ENCODE peak calls at places on chromosomes 5 and 9, in five cellular contexts. X, M, E, O and I are unnamed samples.

GRCh38 chr5:98454407-98454806 is 319.1 kb upstream of the RGMB start:
- DNase-seq in X (peak; percentile 53), E (no peak), O (no peak), M (no peak), I (no peak)

GRCh38 chr9:35996358-35996970 is 38.5 kb upstream of the OR2S2 start:
- DNase-seq in O (peak; percentile 42), M (peak; percentile 72), E (no peak), X (peak; percentile 36), I (no peak)

GRCh38 chr9:15136646-15137045 is 170.4 kb downstream of the TTC39B start:
- DNase-seq in O (peak; percentile 77), M (no peak), X (no peak), E (no peak), I (no peak)

GRCh38 chr9:94920439-94920951 is 194.0 kb downstream of the AOPEP start:
- DNase-seq in O (no peak), E (no peak), M (no peak), X (peak; percentile 79), I (no peak)

GRCh38 chr5:14122089-14122488 is 21.1 kb upstream of the TRIO start:
- DNase-seq in E (no peak), M (no peak), X (no peak), O (no peak), I (no peak)

GRCh38 chr9:107239474-107239873 is 43.6 kb upstream of the RAD23B start:
- DNase-seq in M (no peak), O (no peak), E (no peak), X (peak; percentile 40), I (no peak)

GRCh38 chr9:123656565-123656964 is 273.4 kb downstream of the DENND1A start:
- DNase-seq in E (no peak), M (no peak), O (no peak), X (peak; percentile 23), I (no peak)

GRCh38 chr5:137594717-137595116 is 95.6 kb upstream of the SPOCK1 start:
- DNase-seq in M (no peak), O (no peak), E (no peak), X (peak; percentile 23), I (no peak)

GRCh38 chr9:104386425-104387069 is 117.5 kb upstream of the OR13F1 start:
- DNase-seq in E (no peak), M (no peak), O (no peak), X (peak; percentile 62), I (no peak)

GRCh38 chr9:33489070-33489469 is 15.3 kb upstream of the NOL6 start:
- DNase-seq in E (no peak), M (no peak), O (no peak), X (peak; percentile 74), I (no peak)

GRCh38 chr9:93083592-93084470 is 12.2 kb upstream of the CARD19 start:
- DNase-seq in E (no peak), O (no peak), M (no peak), X (no peak), I (no peak)

GRCh38 chr5:10521466-10522223 is 42.2 kb upstream of the ANKRD33B start:
- DNase-seq in O (peak; percentile 53), M (no peak), E (no peak), X (no peak), I (peak; percentile 18)

GRCh38 chr5:31104775-31105174 is 88.7 kb upstream of the CDH6 start:
- DNase-seq in X (no peak), O (no peak), M (no peak), E (no peak), I (no peak)

GRCh38 chr9:98880311-98881015 is 63.2 kb upstream of the COL15A1 start:
- DNase-seq in M (no peak), E (no peak), X (no peak), O (no peak), I (no peak)

GRCh38 chr5:76401801-76402250 is 1.3 kb upstream of the IQGAP2 start:
- DNase-seq in E (no peak), O (no peak), M (no peak), X (no peak), I (no peak)

GRCh38 chr9:19286634-19287188 is 56.2 kb downstream of the DENND4C start:
- DNase-seq in X (peak; percentile 29), M (no peak), E (no peak), O (no peak), I (no peak)

GRCh38 chr5:12330993-12331588 is 426.8 kb upstream of the CTNND2 start:
- DNase-seq in O (peak; percentile 97), E (no peak), M (no peak), X (no peak), I (no peak)

GRCh38 chr9:79583957-79584654 is 12.3 kb downstream of the TLE4 start:
- DNase-seq in E (no peak), X (no peak), M (no peak), O (no peak), I (no peak)

GRCh38 chr9:127426756-127427155 is 2.6 kb downstream of the ZNF79 start:
- DNase-seq in X (no peak), M (no peak), O (no peak), E (no peak), I (no peak)

GRCh38 chr9:127423591-127423933 is 620 bp upstream of the ZNF79 start:
- DNase-seq in O (no peak), E (no peak), X (no peak), M (no peak), I (no peak)

GRCh38 chr9:127422787-127423186 is 1.4 kb upstream of the ZNF79 start:
- DNase-seq in X (no peak), E (no peak), O (no peak), M (no peak), I (no peak)

GRCh38 chr9:127423934-127424668 is at the start of gene ZNF79:
- DNase-seq in O (peak; percentile 95), X (peak; percentile 94), E (peak; percentile 95), M (peak; percentile 95), I (peak; percentile 91)

DNA sequence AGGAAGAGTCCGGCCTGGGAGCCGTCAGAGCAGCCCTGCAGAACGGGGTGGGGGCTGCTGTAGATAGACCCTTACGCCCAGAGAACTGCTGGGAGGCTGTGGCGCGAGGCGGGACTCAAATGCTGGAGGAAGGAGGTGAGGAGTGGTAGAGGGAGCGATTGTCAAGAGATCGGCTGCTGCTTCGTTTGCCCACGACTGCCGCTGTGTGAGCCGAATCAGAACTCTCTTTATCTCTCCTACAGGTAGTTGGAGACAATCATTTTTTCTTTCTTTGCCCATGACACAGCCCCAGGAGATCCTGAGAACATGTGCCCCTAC is 446 bp downstream of the ZNF79 start:
- DNase-seq in M (no peak), X (no peak), E (no peak), O (no peak), I (no peak)
- TF ChIP-seq CTCF in M (no peak), X (no peak), E (no peak), O (no peak), I (no peak)

DNA sequence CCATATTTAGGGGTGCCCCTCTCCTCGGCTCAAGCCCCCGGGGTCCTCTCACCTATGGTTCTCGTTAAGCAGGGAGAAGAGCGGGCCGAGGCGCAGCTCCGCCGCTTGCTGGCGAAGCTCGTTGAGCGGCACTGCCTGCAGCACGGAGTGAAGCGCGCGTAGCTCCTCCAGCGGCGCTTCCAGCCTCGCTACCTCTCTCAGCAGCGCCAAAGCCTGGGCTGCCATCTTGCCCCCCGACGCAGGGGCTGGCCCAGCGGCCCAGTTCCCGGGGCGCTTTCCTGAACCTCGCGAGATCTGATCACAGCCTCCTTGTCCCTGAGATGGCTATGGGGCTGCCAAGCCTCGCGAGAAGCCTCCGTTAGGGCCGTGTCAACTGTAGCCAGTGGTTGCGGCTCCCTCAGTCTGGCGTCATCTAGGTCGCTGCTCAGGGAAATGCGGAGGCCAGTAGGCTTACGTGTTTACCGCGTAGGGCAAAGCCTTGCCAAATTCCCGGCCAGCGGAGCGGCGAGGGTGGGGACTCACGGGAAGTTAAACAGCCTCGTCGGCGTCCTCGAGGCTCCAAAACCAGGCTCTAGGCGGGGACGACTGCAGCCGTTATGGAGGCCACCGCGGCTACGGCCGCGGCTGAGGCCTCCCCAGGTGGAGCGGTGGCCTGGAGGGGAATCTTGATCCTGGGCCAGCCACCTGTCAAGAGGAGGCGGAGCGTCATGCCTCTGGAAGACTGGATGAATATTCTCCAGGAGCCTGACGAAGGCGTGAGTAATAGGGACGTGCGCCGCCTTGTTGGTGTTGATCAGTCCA is at the start of gene PSMD5:
- DNase-seq in O (peak; percentile 96), E (peak; percentile 94), M (peak; percentile 97), X (peak; percentile 99), I (peak; percentile 88)
- TF ChIP-seq CTCF in O (no peak), E (no peak), M (no peak), X (no peak), I (no peak)

DNA sequence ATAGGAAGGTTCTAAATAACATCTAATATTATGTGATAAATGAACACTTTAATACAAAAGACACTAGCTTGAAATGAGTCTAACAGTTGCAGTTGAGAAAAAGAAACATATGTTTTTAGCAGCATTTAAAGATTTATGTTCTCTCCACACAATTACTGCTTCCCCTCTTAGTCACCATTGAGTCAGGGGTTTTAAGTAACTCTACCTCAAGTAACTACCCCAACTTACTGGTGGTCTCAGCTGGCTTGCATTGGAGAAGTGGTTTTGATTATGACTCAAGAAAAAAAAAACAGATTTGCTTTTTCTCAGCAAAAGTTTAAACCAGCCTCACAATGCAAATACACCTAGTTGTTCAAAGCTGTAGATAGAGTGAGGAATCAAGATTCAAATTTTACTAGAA is 1216.5 kb upstream of the CDH9 start:
- DNase-seq in X (no peak), O (no peak), E (no peak), M (no peak), I (no peak)
- TF ChIP-seq CTCF in X (no peak), O (no peak), E (no peak), M (no peak), I (no peak)

DNA sequence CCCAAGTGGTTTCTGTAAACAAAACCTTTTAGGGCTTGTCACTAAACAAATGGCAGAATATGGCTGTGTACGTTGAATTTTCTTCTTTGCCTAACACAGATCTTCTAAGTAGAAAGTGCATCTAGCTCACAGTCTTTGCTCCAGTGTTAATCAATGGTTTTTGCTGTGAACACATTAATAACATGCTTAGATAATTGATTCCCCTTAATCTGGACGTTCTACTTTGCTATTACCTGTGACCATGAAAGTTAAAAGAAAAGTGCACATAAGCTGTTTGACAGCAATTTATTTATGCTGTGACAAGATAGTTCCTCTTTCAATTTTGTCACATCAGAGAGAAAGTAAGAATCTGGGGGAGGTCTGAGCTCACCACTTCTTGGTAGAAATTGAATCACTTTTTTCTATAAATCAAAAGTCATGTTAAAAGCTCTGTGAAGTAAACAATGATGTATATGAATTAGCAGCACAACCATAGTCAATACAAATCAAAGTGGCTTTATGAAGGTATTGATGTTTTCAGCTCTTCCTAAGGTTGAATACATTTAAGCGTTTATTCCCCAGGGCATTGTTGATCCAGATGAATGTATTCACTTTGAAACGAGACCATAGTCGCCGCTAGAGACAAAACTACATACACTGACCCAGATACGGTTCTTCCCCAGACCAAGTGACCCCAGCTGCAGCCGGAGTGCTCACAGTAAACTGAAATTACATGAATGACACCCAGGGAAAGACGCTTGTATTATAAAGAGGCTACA is 174.6 kb upstream of the ZNF608 start:
- DNase-seq in E (no peak), O (no peak), X (no peak), M (no peak), I (no peak)
- TF ChIP-seq CTCF in E (peak; percentile 61), O (no peak), X (no peak), M (no peak), I (no peak)

DNA sequence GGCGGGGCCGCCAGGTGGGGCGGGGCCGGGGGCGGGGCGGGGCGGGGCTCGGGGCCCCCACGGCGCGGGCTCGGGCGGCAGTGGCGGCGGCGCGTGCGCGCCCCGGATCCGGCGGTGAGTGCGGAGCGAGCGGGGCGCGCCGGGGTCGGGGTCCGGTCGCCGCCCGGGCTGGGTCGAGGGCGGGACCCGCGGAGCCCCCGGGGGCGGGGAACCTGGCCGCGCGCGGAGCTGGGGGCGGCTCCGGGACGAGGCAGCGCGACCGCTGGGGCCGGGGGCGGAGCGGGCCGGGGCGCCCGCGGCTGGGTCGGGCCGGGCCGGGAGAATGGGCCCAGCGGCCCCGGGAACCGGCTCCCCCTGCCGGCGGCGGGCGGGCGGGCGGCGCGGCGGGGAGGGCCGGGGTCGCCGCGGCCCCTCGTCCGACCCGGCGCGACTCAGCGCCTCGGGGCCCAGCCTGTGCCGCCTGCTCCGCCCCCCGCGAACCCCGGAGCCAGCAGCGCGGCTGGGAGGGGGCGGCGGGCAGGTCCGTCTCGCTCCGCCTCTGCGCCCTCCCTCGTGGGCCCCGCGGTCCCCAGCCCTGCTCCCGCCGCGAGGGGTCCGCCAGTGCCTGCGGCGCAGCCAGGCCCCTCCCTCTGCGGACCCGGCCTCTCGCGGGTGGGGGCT is 3.1 kb downstream of the EGFL7 start:
- DNase-seq in M (no peak), X (no peak), O (no peak), E (no peak), I (no peak)
- TF ChIP-seq CTCF in M (no peak), X (no peak), O (no peak), E (no peak), I (no peak)